ENCODE peak calls at places on chromosomes 13 and 19, in five cellular contexts. A is EL, S is RWPE1, M is non-pigmented ciliary epithelial cell, E is EH. D is an unnamed sample.

GRCh38 chr13:50726164-50726563 is 117.3 kb downstream of the DLEU7 start:
- DNase-seq in M (no peak), A (no peak), E (no peak), S (no peak), D (no peak)

GRCh38 chr13:47334173-47334572 is 437.3 kb upstream of the HTR2A start:
- DNase-seq in M (peak; percentile 44), S (no peak), A (peak; percentile 83), E (peak; percentile 96), D (peak; percentile 95)

GRCh38 chr13:57633141-57633949 is 1.8 kb downstream of the PCDH17 start:
- DNase-seq in S (no peak), A (no peak), M (no peak), E (no peak), D (no peak)

GRCh38 chr13:32946558-32946957 is 69.7 kb upstream of the KL start:
- DNase-seq in M (no peak), E (no peak), S (no peak), A (no peak), D (no peak)

GRCh38 chr19:48648134-48648533 is 2.1 kb upstream of the CA11 start:
- DNase-seq in A (no peak), E (no peak), S (no peak), M (no peak), D (no peak)

GRCh38 chr19:3358392-3358918 is 7.9 kb upstream of the NFIC start:
- DNase-seq in M (no peak), A (no peak), E (no peak), S (no peak), D (no peak)

GRCh38 chr13:21426238-21426637 is 32.9 kb downstream of the ZDHHC20 start:
- DNase-seq in S (no peak), A (no peak), E (no peak), M (no peak), D (no peak)

GRCh38 chr19:32351807-32352630 is 6.6 kb downstream of the ZNF507 start:
- DNase-seq in E (peak; percentile 72), M (no peak), S (no peak), A (peak; percentile 66), D (peak; percentile 21)

GRCh38 chr19:45402469-45403070 is 2.3 kb downstream of the PPP1R13L start:
- DNase-seq in E (peak; percentile 65), M (no peak), S (peak; percentile 90), A (peak; percentile 39), D (no peak)

GRCh38 chr13:46544208-46544607 is 8.8 kb upstream of the LRCH1 start:
- DNase-seq in A (no peak), M (no peak), E (no peak), S (no peak), D (no peak)

GRCh38 chr19:50492303-50493052 is 15.8 kb upstream of the GARIN5A start:
- DNase-seq in S (no peak), M (no peak), E (no peak), A (no peak), D (no peak)

GRCh38 chr19:46678110-46678732 is 17.2 kb upstream of the DACT3 start:
- DNase-seq in S (peak; percentile 72), M (no peak), A (peak; percentile 26), E (peak; percentile 31), D (no peak)

GRCh38 chr19:47228168-47228936 is 2.6 kb downstream of the BBC3 start:
- DNase-seq in S (no peak), A (peak; percentile 61), E (peak; percentile 57), M (no peak), D (no peak)

D was measured in BJ.